ENCODE peak calls at places on chromosomes 11 and 22, in six cellular contexts. One of them, this sample, is unnamed.

GRCh38 chr11:102268083-102268984 is 49.0 kb upstream of the BIRC3 start:
- DNase-seq in neural progenitor cell: peak
- DNase-seq in stimulated activated CD8-positive, alpha-beta memory T cell treated with anti-CD3 and anti-CD28 coated beads, Interleukin-4, amount 100 ng/mL, for 4 hours: peak
- DNase-seq in stimulated activated CD4-positive, alpha-beta T cell treated with anti-CD3 and anti-CD28 coated beads, Interleukin-2, amount 100 ng/mL, for 4 hours: peak
- DNase-seq in fibroblast of the aortic adventitia: peak
- DNase-seq in ovary: peak
- DNase-seq in this sample: peak

GRCh38 chr22:20220629-20221026 is 47.5 kb downstream of the RTN4R start:
- DNase-seq in ovary: no peak
- DNase-seq in neural progenitor cell: no peak
- DNase-seq in stimulated activated CD8-positive, alpha-beta memory T cell treated with anti-CD3 and anti-CD28 coated beads, Interleukin-4, amount 100 ng/mL, for 4 hours: no peak
- DNase-seq in fibroblast of the aortic adventitia: no peak
- DNase-seq in stimulated activated CD4-positive, alpha-beta T cell treated with anti-CD3 and anti-CD28 coated beads, Interleukin-2, amount 100 ng/mL, for 4 hours: no peak
- DNase-seq in this sample: no peak

GRCh38 chr11:69361048-69361447 is 67.1 kb downstream of the MYEOV start:
- DNase-seq in neural progenitor cell: no peak
- DNase-seq in fibroblast of the aortic adventitia: no peak
- DNase-seq in ovary: no peak
- DNase-seq in stimulated activated CD4-positive, alpha-beta T cell treated with anti-CD3 and anti-CD28 coated beads, Interleukin-2, amount 100 ng/mL, for 4 hours: no peak
- DNase-seq in stimulated activated CD8-positive, alpha-beta memory T cell treated with anti-CD3 and anti-CD28 coated beads, Interleukin-4, amount 100 ng/mL, for 4 hours: no peak
- DNase-seq in this sample: no peak

GRCh38 chr11:48103621-48104561 is 112.7 kb upstream of the OR4B1 start:
- DNase-seq in stimulated activated CD4-positive, alpha-beta T cell treated with anti-CD3 and anti-CD28 coated beads, Interleukin-2, amount 100 ng/mL, for 4 hours: no peak
- DNase-seq in fibroblast of the aortic adventitia: no peak
- DNase-seq in neural progenitor cell: no peak
- DNase-seq in ovary: no peak
- DNase-seq in stimulated activated CD8-positive, alpha-beta memory T cell treated with anti-CD3 and anti-CD28 coated beads, Interleukin-4, amount 100 ng/mL, for 4 hours: no peak
- DNase-seq in this sample: no peak

GRCh38 chr22:42079319-42080251 is at the start of gene SMDT1:
- DNase-seq in fibroblast of the aortic adventitia: peak
- DNase-seq in ovary: peak
- DNase-seq in stimulated activated CD8-positive, alpha-beta memory T cell treated with anti-CD3 and anti-CD28 coated beads, Interleukin-4, amount 100 ng/mL, for 4 hours: peak
- DNase-seq in stimulated activated CD4-positive, alpha-beta T cell treated with anti-CD3 and anti-CD28 coated beads, Interleukin-2, amount 100 ng/mL, for 4 hours: peak
- DNase-seq in neural progenitor cell: peak
- DNase-seq in this sample: peak

GRCh38 chr22:18023509-18024275 is 669 bp downstream of the MICAL3 start:
- DNase-seq in stimulated activated CD8-positive, alpha-beta memory T cell treated with anti-CD3 and anti-CD28 coated beads, Interleukin-4, amount 100 ng/mL, for 4 hours: no peak
- DNase-seq in neural progenitor cell: peak
- DNase-seq in fibroblast of the aortic adventitia: peak
- DNase-seq in ovary: peak
- DNase-seq in stimulated activated CD4-positive, alpha-beta T cell treated with anti-CD3 and anti-CD28 coated beads, Interleukin-2, amount 100 ng/mL, for 4 hours: no peak
- DNase-seq in this sample: peak

GRCh38 chr11:114273071-114273470 is 23.1 kb upstream of the NNMT start:
- DNase-seq in fibroblast of the aortic adventitia: no peak
- DNase-seq in stimulated activated CD8-positive, alpha-beta memory T cell treated with anti-CD3 and anti-CD28 coated beads, Interleukin-4, amount 100 ng/mL, for 4 hours: no peak
- DNase-seq in neural progenitor cell: no peak
- DNase-seq in stimulated activated CD4-positive, alpha-beta T cell treated with anti-CD3 and anti-CD28 coated beads, Interleukin-2, amount 100 ng/mL, for 4 hours: no peak
- DNase-seq in ovary: no peak
- DNase-seq in this sample: no peak

GRCh38 chr11:6568191-6568918 is 35.1 kb downstream of the RRP8 start:
- DNase-seq in stimulated activated CD8-positive, alpha-beta memory T cell treated with anti-CD3 and anti-CD28 coated beads, Interleukin-4, amount 100 ng/mL, for 4 hours: no peak
- DNase-seq in neural progenitor cell: peak
- DNase-seq in stimulated activated CD4-positive, alpha-beta T cell treated with anti-CD3 and anti-CD28 coated beads, Interleukin-2, amount 100 ng/mL, for 4 hours: no peak
- DNase-seq in ovary: peak
- DNase-seq in fibroblast of the aortic adventitia: peak
- DNase-seq in this sample: peak

GRCh38 chr11:10413268-10413667 is 41.8 kb upstream of the AMPD3 start:
- DNase-seq in neural progenitor cell: no peak
- DNase-seq in fibroblast of the aortic adventitia: no peak
- DNase-seq in stimulated activated CD4-positive, alpha-beta T cell treated with anti-CD3 and anti-CD28 coated beads, Interleukin-2, amount 100 ng/mL, for 4 hours: peak
- DNase-seq in ovary: no peak
- DNase-seq in stimulated activated CD8-positive, alpha-beta memory T cell treated with anti-CD3 and anti-CD28 coated beads, Interleukin-4, amount 100 ng/mL, for 4 hours: no peak
- DNase-seq in this sample: no peak

GRCh38 chr11:92550411-92550810 is 325.8 kb downstream of the FAT3 start:
- DNase-seq in fibroblast of the aortic adventitia: no peak
- DNase-seq in stimulated activated CD4-positive, alpha-beta T cell treated with anti-CD3 and anti-CD28 coated beads, Interleukin-2, amount 100 ng/mL, for 4 hours: no peak
- DNase-seq in stimulated activated CD8-positive, alpha-beta memory T cell treated with anti-CD3 and anti-CD28 coated beads, Interleukin-4, amount 100 ng/mL, for 4 hours: no peak
- DNase-seq in neural progenitor cell: peak
- DNase-seq in ovary: no peak
- DNase-seq in this sample: no peak

GRCh38 chr11:134636071-134636470 is 224.0 kb upstream of the B3GAT1 start:
- DNase-seq in stimulated activated CD4-positive, alpha-beta T cell treated with anti-CD3 and anti-CD28 coated beads, Interleukin-2, amount 100 ng/mL, for 4 hours: no peak
- DNase-seq in neural progenitor cell: no peak
- DNase-seq in fibroblast of the aortic adventitia: no peak
- DNase-seq in stimulated activated CD8-positive, alpha-beta memory T cell treated with anti-CD3 and anti-CD28 coated beads, Interleukin-4, amount 100 ng/mL, for 4 hours: no peak
- DNase-seq in ovary: no peak
- DNase-seq in this sample: no peak

GRCh38 chr11:61125310-61125684 is 23.0 kb downstream of the CD5 start:
- DNase-seq in neural progenitor cell: no peak
- DNase-seq in stimulated activated CD8-positive, alpha-beta memory T cell treated with anti-CD3 and anti-CD28 coated beads, Interleukin-4, amount 100 ng/mL, for 4 hours: no peak
- DNase-seq in ovary: no peak
- DNase-seq in stimulated activated CD4-positive, alpha-beta T cell treated with anti-CD3 and anti-CD28 coated beads, Interleukin-2, amount 100 ng/mL, for 4 hours: no peak
- DNase-seq in fibroblast of the aortic adventitia: no peak
- DNase-seq in this sample: no peak

GRCh38 chr11:34564807-34565241 is 51.2 kb upstream of the ELF5 start:
- DNase-seq in stimulated activated CD8-positive, alpha-beta memory T cell treated with anti-CD3 and anti-CD28 coated beads, Interleukin-4, amount 100 ng/mL, for 4 hours: no peak
- DNase-seq in neural progenitor cell: no peak
- DNase-seq in stimulated activated CD4-positive, alpha-beta T cell treated with anti-CD3 and anti-CD28 coated beads, Interleukin-2, amount 100 ng/mL, for 4 hours: no peak
- DNase-seq in ovary: no peak
- DNase-seq in fibroblast of the aortic adventitia: no peak
- DNase-seq in this sample: no peak

GRCh38 chr11:46603704-46604308 is 10.0 kb upstream of the AMBRA1 start:
- DNase-seq in stimulated activated CD8-positive, alpha-beta memory T cell treated with anti-CD3 and anti-CD28 coated beads, Interleukin-4, amount 100 ng/mL, for 4 hours: no peak
- DNase-seq in stimulated activated CD4-positive, alpha-beta T cell treated with anti-CD3 and anti-CD28 coated beads, Interleukin-2, amount 100 ng/mL, for 4 hours: no peak
- DNase-seq in fibroblast of the aortic adventitia: no peak
- DNase-seq in neural progenitor cell: no peak
- DNase-seq in ovary: no peak
- DNase-seq in this sample: no peak

GRCh38 chr11:100870138-100870537 is 183.1 kb downstream of the ARHGAP42 start:
- DNase-seq in stimulated activated CD4-positive, alpha-beta T cell treated with anti-CD3 and anti-CD28 coated beads, Interleukin-2, amount 100 ng/mL, for 4 hours: no peak
- DNase-seq in stimulated activated CD8-positive, alpha-beta memory T cell treated with anti-CD3 and anti-CD28 coated beads, Interleukin-4, amount 100 ng/mL, for 4 hours: no peak
- DNase-seq in fibroblast of the aortic adventitia: no peak
- DNase-seq in ovary: no peak
- DNase-seq in neural progenitor cell: no peak
- DNase-seq in this sample: no peak

GRCh38 chr22:19143967-19144400 is 467 bp downstream of the ESS2 start:
- DNase-seq in stimulated activated CD4-positive, alpha-beta T cell treated with anti-CD3 and anti-CD28 coated beads, Interleukin-2, amount 100 ng/mL, for 4 hours: no peak
- DNase-seq in fibroblast of the aortic adventitia: peak
- DNase-seq in ovary: no peak
- DNase-seq in stimulated activated CD8-positive, alpha-beta memory T cell treated with anti-CD3 and anti-CD28 coated beads, Interleukin-4, amount 100 ng/mL, for 4 hours: no peak
- DNase-seq in neural progenitor cell: no peak
- DNase-seq in this sample: no peak

GRCh38 chr22:21858025-21858764 is 9.2 kb downstream of the MAPK1 start:
- DNase-seq in stimulated activated CD4-positive, alpha-beta T cell treated with anti-CD3 and anti-CD28 coated beads, Interleukin-2, amount 100 ng/mL, for 4 hours: no peak
- DNase-seq in ovary: no peak
- DNase-seq in stimulated activated CD8-positive, alpha-beta memory T cell treated with anti-CD3 and anti-CD28 coated beads, Interleukin-4, amount 100 ng/mL, for 4 hours: no peak
- DNase-seq in neural progenitor cell: no peak
- DNase-seq in fibroblast of the aortic adventitia: no peak
- DNase-seq in this sample: no peak

GRCh38 chr11:65791719-65792213 is 4.9 kb downstream of the OVOL1 start:
- DNase-seq in neural progenitor cell: no peak
- DNase-seq in stimulated activated CD4-positive, alpha-beta T cell treated with anti-CD3 and anti-CD28 coated beads, Interleukin-2, amount 100 ng/mL, for 4 hours: peak
- DNase-seq in stimulated activated CD8-positive, alpha-beta memory T cell treated with anti-CD3 and anti-CD28 coated beads, Interleukin-4, amount 100 ng/mL, for 4 hours: no peak
- DNase-seq in fibroblast of the aortic adventitia: no peak
- DNase-seq in ovary: no peak
- DNase-seq in this sample: no peak

GRCh38 chr11:111414267-111414931 is 35.3 kb upstream of the POU2AF1 start:
- DNase-seq in neural progenitor cell: no peak
- DNase-seq in stimulated activated CD4-positive, alpha-beta T cell treated with anti-CD3 and anti-CD28 coated beads, Interleukin-2, amount 100 ng/mL, for 4 hours: no peak
- DNase-seq in stimulated activated CD8-positive, alpha-beta memory T cell treated with anti-CD3 and anti-CD28 coated beads, Interleukin-4, amount 100 ng/mL, for 4 hours: no peak
- DNase-seq in ovary: no peak
- DNase-seq in fibroblast of the aortic adventitia: no peak
- DNase-seq in this sample: no peak

GRCh38 chr22:35538801-35539321 is 1.8 kb upstream of the RASD2 start:
- DNase-seq in fibroblast of the aortic adventitia: no peak
- DNase-seq in stimulated activated CD4-positive, alpha-beta T cell treated with anti-CD3 and anti-CD28 coated beads, Interleukin-2, amount 100 ng/mL, for 4 hours: no peak
- DNase-seq in stimulated activated CD8-positive, alpha-beta memory T cell treated with anti-CD3 and anti-CD28 coated beads, Interleukin-4, amount 100 ng/mL, for 4 hours: no peak
- DNase-seq in neural progenitor cell: peak
- DNase-seq in ovary: no peak
- DNase-seq in this sample: no peak

This sample was measured in fibroblast of mammary gland.